ENCODE peak calls at places on chromosomes 16 and 17, in five cellular contexts. C is body of pancreas, Y is GM23248, U is left ventricle myocardium inferior, E is thoracic aorta. O is an unnamed sample.

GRCh38 chr16:81526935-81527334 is 82.3 kb downstream of the CMIP start:
- DNase-seq in C (no peak), Y (peak; percentile 74), U (peak; percentile 58), E (no peak), O (no peak)

GRCh38 chr17:915416-916201 is 64.0 kb downstream of the NXN start:
- DNase-seq in C (no peak), Y (no peak), U (no peak), E (no peak), O (no peak)

GRCh38 chr17:80248894-80249710 is 11.6 kb upstream of the RNF213 start:
- DNase-seq in C (no peak), Y (no peak), U (no peak), E (no peak), O (no peak)

GRCh38 chr16:85429776-85430522 is 183.2 kb upstream of the GSE1 start:
- DNase-seq in C (no peak), Y (no peak), U (peak; percentile 12), E (no peak), O (no peak)

GRCh38 chr17:69602969-69603368 is 188.5 kb downstream of the MAP2K6 start:
- DNase-seq in C (no peak), Y (no peak), U (no peak), E (no peak), O (no peak)

GRCh38 chr16:12587646-12588277 is 215.9 kb downstream of the CPPED1 start:
- DNase-seq in C (no peak), Y (no peak), U (no peak), E (no peak), O (no peak)

GRCh38 chr17:40459646-40460584 is 16.7 kb downstream of the IGFBP4 start:
- DNase-seq in C (no peak), Y (peak; percentile 38), U (no peak), E (no peak), O (no peak)

GRCh38 chr17:47810200-47810821 is 11.3 kb downstream of the OSBPL7 start:
- DNase-seq in C (peak; percentile 88), Y (peak; percentile 94), U (no peak), E (no peak), O (peak; percentile 82)

GRCh38 chr17:18250259-18250658 is 8.3 kb downstream of the FLII start:
- DNase-seq in C (peak; percentile 83), Y (no peak), U (no peak), E (no peak), O (peak; percentile 87)

GRCh38 chr17:35612924-35613521 is 25.9 kb downstream of the AP2B1 start:
- DNase-seq in C (peak; percentile 39), Y (peak; percentile 64), U (no peak), E (no peak), O (peak; percentile 44)

GRCh38 chr17:72587156-72587555 is 466.3 kb downstream of the SOX9 start:
- DNase-seq in C (no peak), Y (peak; percentile 29), U (no peak), E (no peak), O (no peak)

GRCh38 chr16:72561-73537 is at the start of gene RHBDF1:
- DNase-seq in C (peak; percentile 78), Y (peak; percentile 80), U (peak; percentile 69), E (no peak), O (peak; percentile 69)

GRCh38 chr16:55052335-55053070 is 121.8 kb downstream of the IRX5 start:
- DNase-seq in C (no peak), Y (peak; percentile 16), U (no peak), E (no peak), O (no peak)

GRCh38 chr17:50388728-50389127 is 8.6 kb downstream of the LRRC59 start:
- DNase-seq in C (no peak), Y (no peak), U (no peak), E (no peak), O (no peak)

GRCh38 chr17:65131946-65132345 is 5.2 kb upstream of the RGS9 start:
- DNase-seq in C (no peak), Y (peak; percentile 96), U (no peak), E (no peak), O (no peak)

GRCh38 chr16:23408242-23409201 is 44.5 kb downstream of the COG7 start:
- DNase-seq in C (peak; percentile 75), Y (peak; percentile 78), U (peak; percentile 49), E (no peak), O (no peak)

GRCh38 chr16:27106305-27106704 is 39.6 kb downstream of the C16orf82 start:
- DNase-seq in C (no peak), Y (no peak), U (no peak), E (no peak), O (no peak)

GRCh38 chr16:64700628-64701027 is 421.2 kb downstream of the CDH11 start:
- DNase-seq in C (no peak), Y (no peak), U (no peak), E (no peak), O (no peak)

GRCh38 chr17:38786372-38786771 is 13.0 kb downstream of the PIP4K2B start:
- DNase-seq in C (no peak), Y (no peak), U (no peak), E (no peak), O (no peak)

GRCh38 chr17:65522751-65523404 is 38.6 kb downstream of the AXIN2 start:
- DNase-seq in C (no peak), Y (no peak), U (no peak), E (no peak), O (no peak)

GRCh38 chr16:89107209-89107582 is 13.5 kb downstream of the ACSF3 start:
- DNase-seq in C (no peak), Y (no peak), U (no peak), E (no peak), O (no peak)

GRCh38 chr17:34465756-34466155 is 102.7 kb upstream of the CCL1 start:
- DNase-seq in C (no peak), Y (peak; percentile 9), U (no peak), E (no peak), O (no peak)

DNA sequence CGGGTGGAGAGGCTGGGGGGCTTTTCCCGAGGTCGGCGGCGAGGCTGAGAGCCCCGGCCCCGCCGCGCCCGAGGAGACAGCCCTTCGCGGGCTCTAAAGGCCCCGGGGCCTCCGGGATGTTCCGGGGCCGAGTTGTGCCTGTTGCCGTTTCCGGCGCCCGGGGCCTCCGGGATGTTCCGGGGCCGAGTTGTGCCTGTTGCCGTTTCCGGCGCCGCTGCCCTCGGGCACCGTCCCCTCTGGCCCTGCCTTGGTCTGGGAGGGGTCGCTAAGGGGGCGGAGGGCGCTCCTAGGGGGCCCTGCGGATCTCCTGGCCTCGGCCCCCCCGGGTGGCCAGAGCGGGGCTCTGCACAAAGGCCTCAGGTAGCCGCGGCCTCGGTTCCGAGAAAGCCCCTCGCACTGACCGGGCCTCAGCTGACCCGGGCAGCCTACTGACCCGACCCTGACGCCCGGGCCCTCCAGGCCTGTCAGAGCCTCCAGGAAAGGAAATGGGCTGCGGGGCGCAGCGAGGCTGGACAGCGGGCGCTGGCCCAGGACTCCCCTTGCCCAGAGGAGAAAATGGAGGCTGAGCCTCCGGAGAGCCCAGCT is 24.2 kb downstream of the ACTG1 start:
- DNase-seq in C (no peak), Y (peak; percentile 48), U (no peak), E (no peak), O (no peak)
- H3K4me1 ChIP-seq in C (peaks cover 28% of the 10 kb centered on the region), Y (no peaks in the 10 kb centered on the region), U (peaks cover 42% of the 10 kb centered on the region), E (peaks cover 8% of the 10 kb centered on the region), O (peaks cover 28% of the 10 kb centered on the region)

GRCh38 chr16:66703359-66704215 is 7.0 kb upstream of the CMTM4 start:
- DNase-seq in C (no peak), Y (peak; percentile 65), U (no peak), E (no peak), O (no peak)
- H3K4me1 ChIP-seq in C (no peaks in the 10 kb centered on the region), Y (peaks cover 5% of the 10 kb centered on the region), U (peaks cover 28% of the 10 kb centered on the region), E (peaks cover 20% of the 10 kb centered on the region), O (peaks cover 7% of the 10 kb centered on the region)

GRCh38 chr17:21285164-21286065 is 904 bp downstream of the MAP2K3 start:
- DNase-seq in C (peak; percentile 61), Y (peak; percentile 78), U (no peak), E (no peak), O (peak; percentile 61)
- H3K4me1 ChIP-seq in C (peaks cover 60% of the 10 kb centered on the region), Y (peaks cover 46% of the 10 kb centered on the region), U (peaks cover 82% of the 10 kb centered on the region), E (peaks cover 50% of the 10 kb centered on the region), O (peaks cover 49% of the 10 kb centered on the region)

GRCh38 chr17:20118280-20118679 is 109.1 kb downstream of the SPECC1 start:
- DNase-seq in C (no peak), Y (no peak), U (no peak), E (no peak), O (no peak)

GRCh38 chr17:20122236-20122879 is 113.2 kb downstream of the SPECC1 start:
- DNase-seq in C (no peak), Y (no peak), U (no peak), E (no peak), O (no peak)

GRCh38 chr17:20123209-20123608 is 114.0 kb downstream of the SPECC1 start:
- DNase-seq in C (no peak), Y (no peak), U (no peak), E (no peak), O (no peak)

GRCh38 chr17:20120835-20121234 is 111.7 kb downstream of the SPECC1 start:
- DNase-seq in C (no peak), Y (no peak), U (no peak), E (no peak), O (no peak)

GRCh38 chr17:20121359-20122235 is 112.4 kb downstream of the SPECC1 start:
- DNase-seq in C (peak; percentile 62), Y (peak; percentile 59), U (peak; percentile 46), E (peak; percentile 38), O (peak; percentile 73)
- H3K4me1 ChIP-seq in C (peaks cover 5% of the 10 kb centered on the region), Y (no peaks in the 10 kb centered on the region), U (peaks cover 36% of the 10 kb centered on the region), E (peaks cover 21% of the 10 kb centered on the region), O (peaks cover 7% of the 10 kb centered on the region)

GRCh38 chr16:69413045-69413664 is 11.3 kb upstream of the CYB5B start:
- DNase-seq in C (no peak), Y (no peak), U (no peak), E (no peak), O (no peak)
- H3K4me1 ChIP-seq in C (no peaks in the 10 kb centered on the region), Y (peaks cover 25% of the 10 kb centered on the region), U (peaks cover 27% of the 10 kb centered on the region), E (peaks cover 15% of the 10 kb centered on the region), O (peaks cover 16% of the 10 kb centered on the region)

DNA sequence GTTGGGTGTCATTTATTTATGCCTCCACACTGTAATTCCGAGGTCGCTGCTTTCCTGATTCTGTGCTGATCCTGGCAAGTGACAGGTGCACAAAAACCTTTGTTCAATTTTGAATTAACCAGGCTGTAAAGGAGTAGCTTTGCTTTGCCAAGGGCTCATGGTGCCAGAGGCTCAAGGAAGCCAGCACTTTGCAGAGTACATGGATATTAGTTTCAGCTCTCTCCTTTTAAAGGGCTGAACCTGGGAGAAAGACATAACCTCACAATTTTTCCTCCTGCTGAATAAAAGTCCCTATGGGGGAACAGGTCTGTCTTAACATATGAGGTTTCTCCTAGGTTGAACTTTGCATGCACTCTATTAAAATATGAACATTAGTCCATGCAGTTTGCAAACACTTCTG is 227.6 kb upstream of the WSB1 start:
- DNase-seq in C (no peak), Y (no peak), U (no peak), E (no peak), O (no peak)
- H3K4me1 ChIP-seq in C (no peaks in the 10 kb centered on the region), Y (no peaks in the 10 kb centered on the region), U (no peaks in the 10 kb centered on the region), E (no peaks in the 10 kb centered on the region), O (no peaks in the 10 kb centered on the region)

O was measured in stomach.